ENCODE peak calls at places on chromosomes 13 and 19, in four cellular contexts. C, F, X and A are unnamed samples.

GRCh38 chr19:51702103-51702753 is 9.1 kb downstream of the SPACA6 start:
- DNase-seq in C (peak), F (no peak), X (peak), A (no peak)

GRCh38 chr19:4538601-4538954 is 1.3 kb downstream of the LRG1 start:
- DNase-seq in C (no peak), X (no peak), F (no peak), A (no peak)

GRCh38 chr19:343941-344624 is 513 bp downstream of the MIER2 start:
- DNase-seq in C (peak), F (no peak), X (peak), A (peak)

GRCh38 chr13:27638521-27638920 is 16.8 kb downstream of the POLR1D start:
- DNase-seq in F (no peak), C (peak), X (no peak), A (no peak)

GRCh38 chr19:15672580-15673175 is at the start of gene CYP4F12:
- DNase-seq in X (peak), C (peak), F (peak), A (no peak)

GRCh38 chr13:20451397-20451796 is 74.3 kb downstream of the CRYL1 start:
- DNase-seq in C (no peak), F (no peak), X (no peak), A (no peak)

GRCh38 chr13:96994030-96994848 is at the start of gene OXGR1:
- DNase-seq in X (no peak), C (peak), F (no peak), A (peak)

GRCh38 chr13:38636106-38636505 is 50.8 kb upstream of the FREM2 start:
- DNase-seq in X (no peak), C (no peak), F (no peak), A (no peak)

GRCh38 chr13:111937763-111938375 is 129.1 kb upstream of the SOX1 start:
- DNase-seq in F (peak), X (no peak), C (no peak), A (no peak)

GRCh38 chr13:112588490-112589297 is 741 bp upstream of the TUBGCP3 start:
- DNase-seq in X (peak), C (no peak), F (no peak), A (no peak)

GRCh38 chr13:66612983-66613382 is 617.2 kb downstream of the PCDH9 start:
- DNase-seq in C (no peak), F (no peak), X (no peak), A (no peak)

GRCh38 chr13:48214519-48215121 is 18.4 kb upstream of the ITM2B start:
- DNase-seq in F (no peak), X (no peak), C (no peak), A (no peak)

GRCh38 chr13:27678306-27679040 is 56.8 kb downstream of the POLR1D start:
- DNase-seq in C (no peak), F (no peak), X (no peak), A (no peak)

GRCh38 chr13:89568276-89568675 is 1779.2 kb upstream of the MIR17HG start:
- DNase-seq in C (no peak), F (no peak), X (no peak), A (no peak)

GRCh38 chr19:47433121-47433520 is 13.8 kb upstream of the MEIS3 start:
- DNase-seq in C (peak), X (no peak), F (no peak), A (no peak)

GRCh38 chr13:109009756-109010155 is 380.3 kb downstream of the MYO16 start:
- DNase-seq in X (no peak), F (no peak), C (no peak), A (no peak)

GRCh38 chr13:70087247-70087646 is 20.4 kb upstream of the ATXN8OS start:
- DNase-seq in X (no peak), F (no peak), C (no peak), A (no peak)

GRCh38 chr13:99653526-99653925 is 152.3 kb downstream of the TM9SF2 start:
- DNase-seq in X (no peak), C (no peak), F (no peak), A (no peak)

GRCh38 chr13:65342938-65343337 is 1887.2 kb downstream of the PCDH9 start:
- DNase-seq in C (no peak), X (no peak), F (no peak), A (no peak)

GRCh38 chr19:40754611-40755247 is 3.7 kb downstream of the SNRPA start:
- DNase-seq in C (peak), F (no peak), X (peak), A (no peak)

GRCh38 chr13:113922412-113923118 is 51.3 kb downstream of the C13orf46 start:
- DNase-seq in C (peak), X (no peak), F (peak), A (no peak)

GRCh38 chr13:30457306-30457891 is 8.3 kb downstream of the HMGB1 start:
- DNase-seq in X (no peak), F (no peak), C (no peak), A (no peak)

GRCh38 chr13:43848250-43848649 is 31.3 kb downstream of the CCDC122 start:
- DNase-seq in X (no peak), F (no peak), C (peak), A (no peak)